ENCODE peak calls at places on chromosomes 11 and 22, in four cellular contexts. One of them, this sample, is unnamed.

GRCh38 chr22:20092477-20092854 is 12.4 kb downstream of the DGCR8 start:
- DNase-seq in H1: no peak
- DNase-seq in K562: no peak
- DNase-seq in HepG2: no peak
- DNase-seq in this sample: no peak

GRCh38 chr11:61912991-61913698 is 4.2 kb downstream of the RAB3IL1 start:
- DNase-seq in H1: no peak
- DNase-seq in K562: no peak
- DNase-seq in HepG2: no peak
- DNase-seq in this sample: no peak

GRCh38 chr11:79314906-79315689 is 125.7 kb downstream of the TENM4 start:
- DNase-seq in H1: peak
- DNase-seq in K562: no peak
- DNase-seq in HepG2: no peak
- DNase-seq in this sample: no peak

GRCh38 chr11:82865841-82866240 is 34.4 kb downstream of the PRCP start:
- DNase-seq in H1: no peak
- DNase-seq in K562: no peak
- DNase-seq in HepG2: no peak
- DNase-seq in this sample: no peak

GRCh38 chr11:122375687-122376399 is 259.8 kb upstream of the BLID start:
- DNase-seq in H1: no peak
- DNase-seq in K562: no peak
- DNase-seq in HepG2: no peak
- DNase-seq in this sample: no peak

GRCh38 chr11:77779935-77780334 is 40.6 kb downstream of the RSF1 start:
- DNase-seq in H1: no peak
- DNase-seq in K562: no peak
- DNase-seq in HepG2: peak
- DNase-seq in this sample: peak

GRCh38 chr22:43013355-43014061 is 1.4 kb downstream of the PACSIN2 start:
- DNase-seq in H1: no peak
- DNase-seq in K562: no peak
- DNase-seq in HepG2: peak
- DNase-seq in this sample: peak

GRCh38 chr11:844693-845644 is 2.3 kb downstream of the TSPAN4 start:
- DNase-seq in H1: peak
- DNase-seq in K562: peak
- DNase-seq in HepG2: peak
- DNase-seq in this sample: peak

GRCh38 chr11:78217650-78218541 is 29.2 kb downstream of the USP35 start:
- DNase-seq in H1: no peak
- DNase-seq in K562: no peak
- DNase-seq in HepG2: no peak
- DNase-seq in this sample: no peak

GRCh38 chr11:108825381-108825780 is 160.5 kb downstream of the DDX10 start:
- DNase-seq in H1: no peak
- DNase-seq in K562: no peak
- DNase-seq in HepG2: no peak
- DNase-seq in this sample: peak

GRCh38 chr22:22703715-22704114 is 59.3 kb downstream of the GGTLC2 start:
- DNase-seq in H1: no peak
- DNase-seq in K562: no peak
- DNase-seq in HepG2: no peak
- DNase-seq in this sample: no peak

GRCh38 chr22:45203150-45203974 is 37.3 kb downstream of the KIAA0930 start:
- DNase-seq in H1: no peak
- DNase-seq in K562: no peak
- DNase-seq in HepG2: no peak
- DNase-seq in this sample: no peak

GRCh38 chr11:95134491-95134890 is 44.8 kb downstream of the ENDOD1 start:
- DNase-seq in H1: no peak
- DNase-seq in K562: no peak
- DNase-seq in HepG2: no peak
- DNase-seq in this sample: no peak

GRCh38 chr22:31248965-31249940 is 37.2 kb downstream of the LIMK2 start:
- DNase-seq in H1: no peak
- DNase-seq in K562: no peak
- DNase-seq in HepG2: no peak
- DNase-seq in this sample: no peak

GRCh38 chr11:134047586-134047999 is 21.3 kb upstream of the JAM3 start:
- DNase-seq in H1: no peak
- DNase-seq in K562: peak
- DNase-seq in HepG2: no peak
- DNase-seq in this sample: no peak

GRCh38 chr22:24578355-24579241 is 14.3 kb downstream of the LRRC75B start:
- DNase-seq in H1: no peak
- DNase-seq in K562: no peak
- DNase-seq in HepG2: peak
- DNase-seq in this sample: no peak

GRCh38 chr11:36377759-36378553 is 81.9 kb downstream of the PRR5L start:
- DNase-seq in H1: no peak
- DNase-seq in K562: no peak
- DNase-seq in HepG2: no peak
- DNase-seq in this sample: no peak

GRCh38 chr11:46249103-46249942 is 28.1 kb upstream of the CREB3L1 start:
- DNase-seq in H1: no peak
- DNase-seq in K562: peak
- DNase-seq in HepG2: no peak
- DNase-seq in this sample: no peak

GRCh38 chr11:3614742-3615171 is 27.0 kb downstream of the ART5 start:
- DNase-seq in H1: no peak
- DNase-seq in K562: no peak
- DNase-seq in HepG2: no peak
- DNase-seq in this sample: no peak

GRCh38 chr11:2700415-2701211 is 819 bp upstream of the KCNQ1OT1 start:
- DNase-seq in H1: no peak
- DNase-seq in K562: peak
- DNase-seq in HepG2: peak
- DNase-seq in this sample: peak

GRCh38 chr11:133619973-133620372 is 87.7 kb upstream of the OPCML start:
- DNase-seq in H1: no peak
- DNase-seq in K562: no peak
- DNase-seq in HepG2: peak
- DNase-seq in this sample: no peak

GRCh38 chr11:44467413-44467812 is 98.0 kb upstream of the CD82 start:
- DNase-seq in H1: no peak
- DNase-seq in K562: no peak
- DNase-seq in HepG2: no peak
- DNase-seq in this sample: no peak

GRCh38 chr11:126809514-126810289 is 190.9 kb downstream of the KIRREL3 start:
- DNase-seq in H1: no peak
- DNase-seq in K562: no peak
- DNase-seq in HepG2: no peak
- DNase-seq in this sample: no peak

GRCh38 chr11:30567148-30567547 is 19.0 kb downstream of the MPPED2 start:
- DNase-seq in H1: no peak
- DNase-seq in K562: no peak
- DNase-seq in HepG2: no peak
- DNase-seq in this sample: no peak

GRCh38 chr11:131370090-131370751 is at the start of gene NTM:
- DNase-seq in H1: no peak
- DNase-seq in K562: no peak
- DNase-seq in HepG2: no peak
- DNase-seq in this sample: no peak

DNA sequence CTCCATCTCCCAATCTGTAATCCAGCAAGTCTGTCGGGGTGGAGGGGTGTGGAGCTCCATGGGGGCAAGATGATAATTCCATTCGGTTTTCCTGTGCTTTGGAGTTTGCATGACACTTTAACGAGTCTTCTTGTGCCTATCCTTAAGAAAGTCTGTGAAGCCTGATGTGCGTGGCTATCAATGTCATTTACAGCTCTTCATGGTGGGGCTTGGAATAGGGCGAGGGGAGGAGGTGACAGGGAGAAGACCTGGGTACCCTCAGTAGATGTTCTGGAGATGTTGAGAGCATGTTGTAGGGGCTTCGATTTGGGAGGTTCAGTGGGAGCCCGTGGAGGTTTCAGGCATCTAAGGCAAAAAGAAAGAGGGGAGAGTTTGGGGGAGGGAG is 579 bp upstream of the PHLDB1 start:
- DNase-seq in H1: no peak
- DNase-seq in K562: no peak
- DNase-seq in HepG2: no peak
- DNase-seq in this sample: no peak
- H3K9ac ChIP-seq in H1: no peak
- H3K9ac ChIP-seq in K562: no peak
- H3K9ac ChIP-seq in HepG2: no peak
- H3K9ac ChIP-seq in this sample: no peak

GRCh38 chr11:66868082-66868725 is 11.3 kb downstream of the LRFN4 start:
- DNase-seq in H1: no peak
- DNase-seq in K562: no peak
- DNase-seq in HepG2: no peak
- DNase-seq in this sample: no peak

GRCh38 chr11:66868726-66869291 is 11.9 kb downstream of the LRFN4 start:
- DNase-seq in H1: no peak
- DNase-seq in K562: peak
- DNase-seq in HepG2: peak
- DNase-seq in this sample: no peak

GRCh38 chr11:66866007-66866406 is 9.1 kb downstream of the LRFN4 start:
- DNase-seq in H1: no peak
- DNase-seq in K562: no peak
- DNase-seq in HepG2: no peak
- DNase-seq in this sample: no peak

GRCh38 chr11:66866420-66867010 is 9.7 kb downstream of the LRFN4 start:
- DNase-seq in H1: no peak
- DNase-seq in K562: no peak
- DNase-seq in HepG2: no peak
- DNase-seq in this sample: no peak

GRCh38 chr11:66867425-66868040 is 10.7 kb downstream of the LRFN4 start:
- DNase-seq in H1: no peak
- DNase-seq in K562: no peak
- DNase-seq in HepG2: no peak
- DNase-seq in this sample: no peak
- TF ChIP-seq CTCF in H1: no peak
- TF ChIP-seq CTCF in K562: peak
- TF ChIP-seq CTCF in HepG2: no peak
- TF ChIP-seq CTCF in this sample: no peak

GRCh38 chr11:128424271-128424709 is 163.1 kb downstream of the ETS1 start:
- DNase-seq in H1: no peak
- DNase-seq in K562: no peak
- DNase-seq in HepG2: no peak
- DNase-seq in this sample: no peak
- TF ChIP-seq JUN in H1: no peak
- TF ChIP-seq JUN in K562: no peak
- TF ChIP-seq JUN in HepG2: no peak
- TF ChIP-seq JUN in this sample: no peak

DNA sequence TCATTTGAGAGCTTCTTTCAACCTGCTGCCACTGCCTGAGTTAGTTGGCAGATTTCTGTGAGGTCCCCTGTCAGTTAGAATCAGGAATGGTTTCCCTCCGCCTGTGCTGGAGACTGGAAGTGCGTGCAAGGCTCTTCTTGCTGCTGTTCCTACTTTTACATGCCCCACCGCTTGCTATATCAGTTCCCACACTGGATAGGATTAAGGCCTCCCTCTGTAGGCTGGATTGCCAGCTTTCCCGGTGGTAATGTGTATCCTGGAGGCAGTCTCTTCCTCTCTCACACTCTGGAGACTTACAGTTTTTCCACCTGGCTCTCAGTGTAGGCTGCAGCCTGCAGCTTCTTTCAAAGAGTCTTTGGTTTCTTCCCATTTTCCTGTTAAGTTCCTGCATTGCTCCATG is 66.5 kb downstream of the ARHGAP42 start:
- DNase-seq in H1: no peak
- DNase-seq in K562: no peak
- DNase-seq in HepG2: no peak
- DNase-seq in this sample: no peak
- H3K9ac ChIP-seq in H1: no peak
- H3K9ac ChIP-seq in K562: no peak
- H3K9ac ChIP-seq in HepG2: no peak
- H3K9ac ChIP-seq in this sample: no peak